ENCODE peak calls at places on chromosomes 12 and 14, in eight cellular contexts. One of them, this sample, is unnamed.

GRCh38 chr14:97723321-97723720 is 926.1 kb downstream of the VRK1 start:
- DNase-seq in WTC11: no peak
- DNase-seq in SK-N-SH: no peak
- DNase-seq in H1: no peak
- DNase-seq in K562: no peak
- DNase-seq in A549: no peak
- DNase-seq in HepG2: no peak
- DNase-seq in IMR-90: no peak
- DNase-seq in this sample: no peak

GRCh38 chr12:91951571-91951970 is 194.1 kb downstream of the BTG1 start:
- DNase-seq in A549: no peak
- DNase-seq in IMR-90: peak; percentile 56
- DNase-seq in WTC11: no peak
- DNase-seq in HepG2: no peak
- DNase-seq in H1: no peak
- DNase-seq in K562: no peak
- DNase-seq in SK-N-SH: no peak
- DNase-seq in this sample: no peak

GRCh38 chr14:34971801-34972200 is 11.0 kb upstream of the SRP54 start:
- DNase-seq in K562: no peak
- DNase-seq in IMR-90: no peak
- DNase-seq in SK-N-SH: no peak
- DNase-seq in HepG2: no peak
- DNase-seq in A549: no peak
- DNase-seq in WTC11: no peak
- DNase-seq in H1: no peak
- DNase-seq in this sample: no peak

GRCh38 chr14:39050389-39050788 is 52.6 kb downstream of the SEC23A start:
- DNase-seq in HepG2: no peak
- DNase-seq in WTC11: no peak
- DNase-seq in SK-N-SH: no peak
- DNase-seq in K562: no peak
- DNase-seq in IMR-90: peak; percentile 85
- DNase-seq in A549: peak; percentile 21
- DNase-seq in H1: no peak
- DNase-seq in this sample: no peak

GRCh38 chr12:4027412-4027811 is 154.2 kb upstream of the PARP11 start:
- DNase-seq in WTC11: no peak
- DNase-seq in A549: no peak
- DNase-seq in HepG2: peak; percentile 48
- DNase-seq in H1: no peak
- DNase-seq in K562: no peak
- DNase-seq in IMR-90: peak; percentile 7
- DNase-seq in SK-N-SH: no peak
- DNase-seq in this sample: no peak

GRCh38 chr12:946212-946611 is 3.3 kb downstream of the RAD52 start:
- DNase-seq in WTC11: no peak
- DNase-seq in A549: no peak
- DNase-seq in K562: no peak
- DNase-seq in H1: no peak
- DNase-seq in HepG2: no peak
- DNase-seq in SK-N-SH: no peak
- DNase-seq in IMR-90: peak; percentile 42
- DNase-seq in this sample: peak; percentile 15

GRCh38 chr14:40368314-40368713 is 936.1 kb upstream of the FBXO33 start:
- DNase-seq in H1: no peak
- DNase-seq in A549: no peak
- DNase-seq in SK-N-SH: no peak
- DNase-seq in HepG2: no peak
- DNase-seq in WTC11: no peak
- DNase-seq in IMR-90: no peak
- DNase-seq in K562: no peak
- DNase-seq in this sample: no peak

GRCh38 chr12:119994892-119995658 is 6.0 kb downstream of the BICDL1 start:
- DNase-seq in WTC11: no peak
- DNase-seq in H1: no peak
- DNase-seq in K562: no peak
- DNase-seq in HepG2: no peak
- DNase-seq in SK-N-SH: no peak
- DNase-seq in IMR-90: no peak
- DNase-seq in A549: no peak
- DNase-seq in this sample: no peak

GRCh38 chr14:64906022-64906421 is 8.2 kb upstream of the CHURC1 start:
- DNase-seq in WTC11: no peak
- DNase-seq in SK-N-SH: no peak
- DNase-seq in K562: no peak
- DNase-seq in A549: no peak
- DNase-seq in HepG2: no peak
- DNase-seq in IMR-90: no peak
- DNase-seq in H1: no peak
- DNase-seq in this sample: no peak

GRCh38 chr14:95173518-95173917 is 16.2 kb upstream of the DICER1 start:
- DNase-seq in IMR-90: no peak
- DNase-seq in WTC11: no peak
- DNase-seq in H1: no peak
- DNase-seq in K562: no peak
- DNase-seq in HepG2: no peak
- DNase-seq in A549: no peak
- DNase-seq in SK-N-SH: no peak
- DNase-seq in this sample: no peak

GRCh38 chr12:128543493-128543892 is 276.5 kb downstream of the TMEM132C start:
- DNase-seq in IMR-90: no peak
- DNase-seq in WTC11: no peak
- DNase-seq in A549: no peak
- DNase-seq in K562: no peak
- DNase-seq in SK-N-SH: no peak
- DNase-seq in HepG2: no peak
- DNase-seq in H1: no peak
- DNase-seq in this sample: no peak

GRCh38 chr12:54355104-54355815 is 9.0 kb downstream of the GPR84 start:
- DNase-seq in WTC11: peak; percentile 29
- DNase-seq in A549: no peak
- DNase-seq in H1: no peak
- DNase-seq in IMR-90: no peak
- DNase-seq in HepG2: no peak
- DNase-seq in SK-N-SH: no peak
- DNase-seq in K562: no peak
- DNase-seq in this sample: no peak

GRCh38 chr14:91416744-91417133 is 881 bp downstream of the CCDC88C start:
- DNase-seq in WTC11: no peak
- DNase-seq in H1: no peak
- DNase-seq in HepG2: no peak
- DNase-seq in SK-N-SH: no peak
- DNase-seq in IMR-90: no peak
- DNase-seq in A549: no peak
- DNase-seq in K562: peak; percentile 25
- DNase-seq in this sample: no peak

GRCh38 chr14:89576960-89577359 is 159.9 kb upstream of the FOXN3 start:
- DNase-seq in SK-N-SH: no peak
- DNase-seq in IMR-90: peak; percentile 5
- DNase-seq in A549: no peak
- DNase-seq in K562: no peak
- DNase-seq in WTC11: no peak
- DNase-seq in H1: peak; percentile 19
- DNase-seq in HepG2: no peak
- DNase-seq in this sample: no peak

GRCh38 chr12:76871082-76871481 is 7.7 kb downstream of the CSRP2 start:
- DNase-seq in A549: no peak
- DNase-seq in HepG2: no peak
- DNase-seq in IMR-90: no peak
- DNase-seq in SK-N-SH: no peak
- DNase-seq in WTC11: no peak
- DNase-seq in K562: peak; percentile 89
- DNase-seq in H1: no peak
- DNase-seq in this sample: no peak

GRCh38 chr14:72420749-72421452 is 473.0 kb downstream of the DPF3 start:
- DNase-seq in A549: peak; percentile 69
- DNase-seq in SK-N-SH: peak; percentile 52
- DNase-seq in WTC11: peak; percentile 94
- DNase-seq in K562: peak; percentile 41
- DNase-seq in H1: peak; percentile 69
- DNase-seq in HepG2: peak; percentile 20
- DNase-seq in IMR-90: peak; percentile 49
- DNase-seq in this sample: peak; percentile 49

GRCh38 chr14:75242546-75243273 is 35.9 kb upstream of the FOS start:
- DNase-seq in WTC11: no peak
- DNase-seq in HepG2: no peak
- DNase-seq in A549: no peak
- DNase-seq in SK-N-SH: no peak
- DNase-seq in K562: no peak
- DNase-seq in H1: no peak
- DNase-seq in IMR-90: peak; percentile 87
- DNase-seq in this sample: no peak
- TF ChIP-seq USF2 in WTC11: no peak
- TF ChIP-seq USF2 in HepG2: no peak
- TF ChIP-seq USF2 in A549: no peak
- TF ChIP-seq USF2 in SK-N-SH: no peak
- TF ChIP-seq USF2 in K562: no peak
- TF ChIP-seq USF2 in H1: no peak
- TF ChIP-seq USF2 in IMR-90: no peak
- TF ChIP-seq USF2 in this sample: no peak

GRCh38 chr12:28290262-28290661 is 100.0 kb downstream of the CCDC91 start:
- DNase-seq in K562: no peak
- DNase-seq in SK-N-SH: no peak
- DNase-seq in H1: no peak
- DNase-seq in HepG2: no peak
- DNase-seq in IMR-90: no peak
- DNase-seq in A549: peak; percentile 3
- DNase-seq in WTC11: no peak
- DNase-seq in this sample: no peak

GRCh38 chr12:28292699-28293098 is 102.4 kb downstream of the CCDC91 start:
- DNase-seq in HepG2: no peak
- DNase-seq in H1: no peak
- DNase-seq in SK-N-SH: no peak
- DNase-seq in K562: no peak
- DNase-seq in WTC11: no peak
- DNase-seq in IMR-90: no peak
- DNase-seq in A549: no peak
- DNase-seq in this sample: no peak

GRCh38 chr12:28296287-28296686 is 106.0 kb downstream of the CCDC91 start:
- DNase-seq in A549: no peak
- DNase-seq in IMR-90: no peak
- DNase-seq in HepG2: no peak
- DNase-seq in H1: no peak
- DNase-seq in WTC11: no peak
- DNase-seq in K562: no peak
- DNase-seq in SK-N-SH: no peak
- DNase-seq in this sample: no peak

DNA sequence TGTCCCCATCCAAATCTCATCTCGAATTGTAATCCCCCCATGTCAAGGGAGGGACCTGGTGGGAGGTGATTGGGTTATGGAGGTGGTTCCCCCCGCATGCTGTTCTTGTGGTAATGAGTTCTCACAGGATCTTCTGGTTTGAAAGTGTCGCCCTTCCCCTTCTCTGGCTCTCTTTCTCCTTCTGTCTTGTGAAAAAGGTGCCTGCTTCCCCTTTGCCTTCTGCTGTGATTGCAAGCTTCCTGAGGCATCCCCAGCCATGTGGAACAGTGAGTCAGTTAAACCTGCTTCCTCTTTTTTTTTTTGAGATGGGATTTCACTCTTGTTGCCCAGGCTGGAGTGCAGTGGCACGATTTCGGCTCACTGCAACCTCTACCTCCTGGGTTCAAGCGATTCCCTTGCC is 104.0 kb downstream of the CCDC91 start:
- DNase-seq in SK-N-SH: no peak
- DNase-seq in WTC11: no peak
- DNase-seq in K562: no peak
- DNase-seq in HepG2: no peak
- DNase-seq in A549: no peak
- DNase-seq in IMR-90: no peak
- DNase-seq in H1: no peak
- DNase-seq in this sample: peak; percentile 8
- TF ChIP-seq USF2 in SK-N-SH: no peak
- TF ChIP-seq USF2 in WTC11: no peak
- TF ChIP-seq USF2 in K562: no peak
- TF ChIP-seq USF2 in HepG2: no peak
- TF ChIP-seq USF2 in A549: no peak
- TF ChIP-seq USF2 in IMR-90: no peak
- TF ChIP-seq USF2 in H1: no peak
- TF ChIP-seq USF2 in this sample: no peak

GRCh38 chr12:108348842-108349241 is 9.7 kb upstream of the CMKLR1 start:
- DNase-seq in SK-N-SH: no peak
- DNase-seq in WTC11: no peak
- DNase-seq in A549: no peak
- DNase-seq in K562: no peak
- DNase-seq in H1: no peak
- DNase-seq in IMR-90: no peak
- DNase-seq in HepG2: no peak
- DNase-seq in this sample: no peak

GRCh38 chr12:108349245-108349644 is 10.1 kb upstream of the CMKLR1 start:
- DNase-seq in K562: no peak
- DNase-seq in H1: no peak
- DNase-seq in IMR-90: no peak
- DNase-seq in HepG2: no peak
- DNase-seq in SK-N-SH: no peak
- DNase-seq in WTC11: no peak
- DNase-seq in A549: no peak
- DNase-seq in this sample: no peak

GRCh38 chr12:108350511-108350910 is 11.4 kb upstream of the CMKLR1 start:
- DNase-seq in SK-N-SH: no peak
- DNase-seq in H1: no peak
- DNase-seq in K562: no peak
- DNase-seq in A549: no peak
- DNase-seq in IMR-90: no peak
- DNase-seq in WTC11: no peak
- DNase-seq in HepG2: no peak
- DNase-seq in this sample: no peak

GRCh38 chr12:108355069-108355468 is 16.0 kb upstream of the CMKLR1 start:
- DNase-seq in HepG2: no peak
- DNase-seq in K562: no peak
- DNase-seq in IMR-90: no peak
- DNase-seq in SK-N-SH: no peak
- DNase-seq in H1: no peak
- DNase-seq in A549: no peak
- DNase-seq in WTC11: no peak
- DNase-seq in this sample: no peak

DNA sequence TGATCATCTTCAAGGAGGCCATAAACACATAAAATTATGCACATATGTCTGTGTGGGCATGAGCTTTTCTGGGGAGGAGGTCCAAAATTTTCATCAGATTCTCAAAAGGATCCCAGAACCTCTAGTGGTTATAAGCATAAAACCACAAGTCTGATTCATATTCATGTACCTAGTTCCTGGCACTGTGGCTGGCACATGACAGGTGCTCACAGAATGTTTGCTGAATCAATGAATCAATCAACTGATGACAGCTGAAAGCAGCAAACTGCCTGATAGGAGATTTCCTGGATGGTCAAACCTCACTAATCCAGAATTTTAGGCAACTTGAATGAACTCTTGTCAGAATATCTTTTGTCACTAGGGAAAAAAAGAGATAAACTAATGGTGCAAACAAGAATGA is 13.5 kb upstream of the CMKLR1 start:
- DNase-seq in SK-N-SH: no peak
- DNase-seq in H1: no peak
- DNase-seq in HepG2: no peak
- DNase-seq in A549: no peak
- DNase-seq in K562: no peak
- DNase-seq in WTC11: no peak
- DNase-seq in IMR-90: no peak
- DNase-seq in this sample: no peak
- TF ChIP-seq USF2 in SK-N-SH: no peak
- TF ChIP-seq USF2 in H1: no peak
- TF ChIP-seq USF2 in HepG2: no peak
- TF ChIP-seq USF2 in A549: no peak
- TF ChIP-seq USF2 in K562: no peak
- TF ChIP-seq USF2 in WTC11: no peak
- TF ChIP-seq USF2 in IMR-90: no peak
- TF ChIP-seq USF2 in this sample: no peak

GRCh38 chr12:104964167-104964566 is 6.1 kb upstream of the SLC41A2 start:
- DNase-seq in WTC11: no peak
- DNase-seq in K562: no peak
- DNase-seq in HepG2: no peak
- DNase-seq in H1: no peak
- DNase-seq in SK-N-SH: no peak
- DNase-seq in A549: no peak
- DNase-seq in IMR-90: no peak
- DNase-seq in this sample: no peak
- TF ChIP-seq USF2 in WTC11: no peak
- TF ChIP-seq USF2 in K562: no peak
- TF ChIP-seq USF2 in HepG2: no peak
- TF ChIP-seq USF2 in H1: no peak
- TF ChIP-seq USF2 in SK-N-SH: no peak
- TF ChIP-seq USF2 in A549: no peak
- TF ChIP-seq USF2 in IMR-90: no peak
- TF ChIP-seq USF2 in this sample: no peak